ENCODE peak calls at places on chromosomes 16 and 17, in five cellular contexts. F is left colon; H is activated naive CD4-positive, alpha-beta T cell treated with Interleukin-2 at 50 U/mL for 16 hours; J is MM.1S; O is T-helper 1 cell. D is an unnamed sample.

GRCh38 chr17:72788950-72789585 is 303.4 kb downstream of the SLC39A11 start:
- DNase-seq in F (no peak), H (no peak), J (no peak), O (no peak), D (no peak)

GRCh38 chr16:27729516-27730304 is 179.8 kb downstream of the KATNIP start:
- DNase-seq in F (no peak), H (no peak), J (no peak), O (no peak), D (no peak)

GRCh38 chr16:56332464-56333079 is 92.8 kb downstream of the AMFR start:
- DNase-seq in F (peak; percentile 48), H (no peak), J (peak; percentile 39), O (no peak), D (peak; percentile 32)

GRCh38 chr16:78607465-78607864 is 508.0 kb downstream of the WWOX start:
- DNase-seq in F (no peak), H (no peak), J (no peak), O (no peak), D (no peak)

GRCh38 chr17:29929006-29929543 is 953 bp downstream of the SSH2 start:
- DNase-seq in F (peak; percentile 45), H (no peak), J (peak; percentile 20), O (no peak), D (peak; percentile 41)

GRCh38 chr16:14475370-14476139 is 154.5 kb downstream of the PARN start:
- DNase-seq in F (no peak), H (no peak), J (no peak), O (no peak), D (no peak)

GRCh38 chr17:17398188-17398927 is 78.4 kb upstream of the MED9 start:
- DNase-seq in F (no peak), H (no peak), J (no peak), O (no peak), D (no peak)

GRCh38 chr16:3637371-3637923 is 17.0 kb upstream of the DNASE1 start:
- DNase-seq in F (no peak), H (peak; percentile 20), J (peak; percentile 57), O (no peak), D (peak; percentile 47)

GRCh38 chr16:21001262-21001661 is 100.7 kb downstream of the LYRM1 start:
- DNase-seq in F (no peak), H (peak; percentile 11), J (peak; percentile 17), O (no peak), D (peak; percentile 53)

GRCh38 chr16:60217787-60218186 is 1483.7 kb upstream of the GOT2 start:
- DNase-seq in F (no peak), H (no peak), J (no peak), O (no peak), D (no peak)

GRCh38 chr16:48013476-48013875 is 142.3 kb downstream of the ABCC12 start:
- DNase-seq in F (no peak), H (no peak), J (no peak), O (no peak), D (no peak)

GRCh38 chr16:1037934-1038257 is 34.7 kb upstream of the SSTR5 start:
- DNase-seq in F (no peak), H (no peak), J (no peak), O (no peak), D (no peak)

GRCh38 chr17:65542595-65542994 is 18.9 kb downstream of the AXIN2 start:
- DNase-seq in F (no peak), H (no peak), J (no peak), O (no peak), D (no peak)

GRCh38 chr17:83089322-83090156 is 10.1 kb downstream of the METRNL start:
- DNase-seq in F (peak; percentile 81), H (no peak), J (no peak), O (no peak), D (no peak)